ENCODE peak calls at places on chromosomes 6 and 20, in four cellular contexts. One of them, this sample, is unnamed.

GRCh38 chr20:9744551-9744950 is 94.3 kb downstream of the PAK5 start:
- DNase-seq in vagina: no peak
- DNase-seq in SK-N-SH: no peak
- DNase-seq in heart right ventricle: no peak
- DNase-seq in this sample: no peak

GRCh38 chr20:17651761-17652388 is 30.2 kb downstream of the RRBP1 start:
- DNase-seq in heart right ventricle: no peak
- DNase-seq in SK-N-SH: no peak
- DNase-seq in vagina: no peak
- DNase-seq in this sample: peak; percentile 22

GRCh38 chr20:2817891-2818595 is 1.9 kb downstream of the TMEM239 start:
- DNase-seq in SK-N-SH: peak; percentile 9
- DNase-seq in heart right ventricle: peak; percentile 46
- DNase-seq in vagina: peak; percentile 25
- DNase-seq in this sample: peak; percentile 81

GRCh38 chr6:170125447-170126300 is 165.2 kb downstream of the DLL1 start:
- DNase-seq in SK-N-SH: peak; percentile 59
- DNase-seq in vagina: peak; percentile 93
- DNase-seq in heart right ventricle: no peak
- DNase-seq in this sample: peak; percentile 3

GRCh38 chr6:64685401-64685800 is 1021.6 kb downstream of the EYS start:
- DNase-seq in heart right ventricle: no peak
- DNase-seq in vagina: no peak
- DNase-seq in SK-N-SH: no peak
- DNase-seq in this sample: no peak

GRCh38 chr6:10429638-10430427 is 15.0 kb upstream of the TFAP2A start:
- DNase-seq in vagina: no peak
- DNase-seq in heart right ventricle: no peak
- DNase-seq in SK-N-SH: peak; percentile 31
- DNase-seq in this sample: no peak

GRCh38 chr6:16063580-16063979 is 65.3 kb upstream of the MYLIP start:
- DNase-seq in heart right ventricle: no peak
- DNase-seq in vagina: no peak
- DNase-seq in SK-N-SH: no peak
- DNase-seq in this sample: no peak

GRCh38 chr6:41318648-41319565 is 16.5 kb upstream of the NCR2 start:
- DNase-seq in heart right ventricle: peak; percentile 82
- DNase-seq in SK-N-SH: peak; percentile 84
- DNase-seq in vagina: no peak
- DNase-seq in this sample: peak; percentile 93

GRCh38 chr6:23584134-23584763 is 541.8 kb upstream of the NRSN1 start:
- DNase-seq in SK-N-SH: no peak
- DNase-seq in vagina: no peak
- DNase-seq in heart right ventricle: no peak
- DNase-seq in this sample: no peak

GRCh38 chr6:128397996-128398395 is 122.4 kb downstream of the PTPRK start:
- DNase-seq in SK-N-SH: no peak
- DNase-seq in heart right ventricle: no peak
- DNase-seq in vagina: no peak
- DNase-seq in this sample: no peak

GRCh38 chr6:7047966-7048365 is 59.8 kb upstream of the RREB1 start:
- DNase-seq in heart right ventricle: no peak
- DNase-seq in SK-N-SH: no peak
- DNase-seq in vagina: no peak
- DNase-seq in this sample: no peak

GRCh38 chr20:17841751-17842191 is 126.8 kb downstream of the SNX5 start:
- DNase-seq in vagina: no peak
- DNase-seq in SK-N-SH: no peak
- DNase-seq in heart right ventricle: peak; percentile 44
- DNase-seq in this sample: peak; percentile 84

GRCh38 chr6:135498178-135498841 is 770 bp upstream of the AHI1 start:
- DNase-seq in heart right ventricle: peak; percentile 20
- DNase-seq in vagina: no peak
- DNase-seq in SK-N-SH: peak; percentile 54
- DNase-seq in this sample: peak; percentile 61

GRCh38 chr6:34225551-34225950 is 11.1 kb upstream of the HMGA1 start:
- DNase-seq in heart right ventricle: no peak
- DNase-seq in vagina: no peak
- DNase-seq in SK-N-SH: peak; percentile 16
- DNase-seq in this sample: no peak

GRCh38 chr6:156809446-156810178 is 32.4 kb downstream of the ARID1B start:
- DNase-seq in heart right ventricle: no peak
- DNase-seq in SK-N-SH: no peak
- DNase-seq in vagina: no peak
- DNase-seq in this sample: no peak

GRCh38 chr6:162921062-162921461 is 193.3 kb downstream of the PACRG start:
- DNase-seq in heart right ventricle: no peak
- DNase-seq in SK-N-SH: no peak
- DNase-seq in vagina: no peak
- DNase-seq in this sample: no peak

GRCh38 chr6:130944486-130944885 is 117.3 kb downstream of the SMLR1 start:
- DNase-seq in SK-N-SH: no peak
- DNase-seq in heart right ventricle: no peak
- DNase-seq in vagina: no peak
- DNase-seq in this sample: peak; percentile 71

GRCh38 chr6:43716099-43716498 is 28.5 kb upstream of the MRPS18A start:
- DNase-seq in vagina: no peak
- DNase-seq in SK-N-SH: peak; percentile 67
- DNase-seq in heart right ventricle: peak; percentile 76
- DNase-seq in this sample: peak; percentile 76

GRCh38 chr6:43717389-43717788 is 29.8 kb upstream of the MRPS18A start:
- DNase-seq in vagina: no peak
- DNase-seq in SK-N-SH: no peak
- DNase-seq in heart right ventricle: no peak
- DNase-seq in this sample: no peak

GRCh38 chr6:43719511-43719910 is 31.9 kb upstream of the MRPS18A start:
- DNase-seq in SK-N-SH: no peak
- DNase-seq in heart right ventricle: no peak
- DNase-seq in vagina: no peak
- DNase-seq in this sample: no peak

GRCh38 chr6:43717822-43718221 is 30.2 kb upstream of the MRPS18A start:
- DNase-seq in vagina: no peak
- DNase-seq in SK-N-SH: no peak
- DNase-seq in heart right ventricle: peak; percentile 87
- DNase-seq in this sample: peak; percentile 95

GRCh38 chr6:43718387-43719105 is 31.0 kb upstream of the MRPS18A start:
- DNase-seq in vagina: no peak
- DNase-seq in heart right ventricle: peak; percentile 50
- DNase-seq in SK-N-SH: no peak
- DNase-seq in this sample: peak; percentile 72
- H3K4me1 ChIP-seq in vagina: peaks cover 68% of the 10 kb centered on the region
- H3K4me1 ChIP-seq in heart right ventricle: peaks cover 53% of the 10 kb centered on the region
- H3K4me1 ChIP-seq in SK-N-SH: peaks cover 39% of the 10 kb centered on the region
- H3K4me1 ChIP-seq in this sample: peaks cover 21% of the 10 kb centered on the region

GRCh38 chr20:35085477-35086225 is 7.0 kb downstream of the TRPC4AP start:
- DNase-seq in heart right ventricle: no peak
- DNase-seq in SK-N-SH: no peak
- DNase-seq in vagina: no peak
- DNase-seq in this sample: no peak

GRCh38 chr20:35079472-35080347 is 12.9 kb downstream of the TRPC4AP start:
- DNase-seq in vagina: no peak
- DNase-seq in heart right ventricle: no peak
- DNase-seq in SK-N-SH: no peak
- DNase-seq in this sample: no peak

GRCh38 chr20:35087355-35087754 is 5.3 kb downstream of the TRPC4AP start:
- DNase-seq in vagina: no peak
- DNase-seq in heart right ventricle: no peak
- DNase-seq in SK-N-SH: no peak
- DNase-seq in this sample: no peak

GRCh38 chr20:35088231-35088794 is 4.3 kb downstream of the TRPC4AP start:
- DNase-seq in vagina: no peak
- DNase-seq in SK-N-SH: no peak
- DNase-seq in heart right ventricle: no peak
- DNase-seq in this sample: no peak

DNA sequence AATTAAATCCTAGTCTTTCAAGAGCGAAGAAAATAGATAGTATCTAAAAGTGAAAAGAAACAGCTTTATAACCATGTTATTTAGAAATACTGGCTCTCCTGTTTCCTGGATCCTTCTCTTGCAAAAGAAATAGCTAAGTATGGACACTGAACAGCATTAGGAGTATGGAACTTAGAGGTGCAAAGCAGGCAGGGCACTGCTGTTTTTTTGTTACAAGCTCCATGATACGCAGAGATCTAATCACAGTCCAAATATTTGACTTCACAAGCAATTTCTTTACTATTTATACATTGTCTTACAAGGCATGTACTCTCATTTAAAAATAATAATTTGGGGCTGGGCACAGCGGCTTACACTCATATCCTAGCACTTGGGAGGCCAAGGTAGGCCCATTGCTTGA is 7.6 kb downstream of the TRPC4AP start:
- DNase-seq in vagina: no peak
- DNase-seq in SK-N-SH: no peak
- DNase-seq in heart right ventricle: no peak
- DNase-seq in this sample: no peak
- H3K27ac ChIP-seq in vagina: no peak overlapping the region
- H3K27ac ChIP-seq in SK-N-SH: no peak overlapping the region
- H3K27ac ChIP-seq in heart right ventricle: no peak overlapping the region
- H3K27ac ChIP-seq in this sample: no peak overlapping the region

GRCh38 chr20:39853664-39854063 is 835.4 kb downstream of the MAFB start:
- DNase-seq in SK-N-SH: no peak
- DNase-seq in vagina: no peak
- DNase-seq in heart right ventricle: no peak
- DNase-seq in this sample: no peak
- H3K4me1 ChIP-seq in SK-N-SH: peaks cover 28% of the 10 kb centered on the region
- H3K4me1 ChIP-seq in vagina: peaks cover 20% of the 10 kb centered on the region
- H3K4me1 ChIP-seq in heart right ventricle: peaks cover 29% of the 10 kb centered on the region
- H3K4me1 ChIP-seq in this sample: peaks cover 8% of the 10 kb centered on the region

DNA sequence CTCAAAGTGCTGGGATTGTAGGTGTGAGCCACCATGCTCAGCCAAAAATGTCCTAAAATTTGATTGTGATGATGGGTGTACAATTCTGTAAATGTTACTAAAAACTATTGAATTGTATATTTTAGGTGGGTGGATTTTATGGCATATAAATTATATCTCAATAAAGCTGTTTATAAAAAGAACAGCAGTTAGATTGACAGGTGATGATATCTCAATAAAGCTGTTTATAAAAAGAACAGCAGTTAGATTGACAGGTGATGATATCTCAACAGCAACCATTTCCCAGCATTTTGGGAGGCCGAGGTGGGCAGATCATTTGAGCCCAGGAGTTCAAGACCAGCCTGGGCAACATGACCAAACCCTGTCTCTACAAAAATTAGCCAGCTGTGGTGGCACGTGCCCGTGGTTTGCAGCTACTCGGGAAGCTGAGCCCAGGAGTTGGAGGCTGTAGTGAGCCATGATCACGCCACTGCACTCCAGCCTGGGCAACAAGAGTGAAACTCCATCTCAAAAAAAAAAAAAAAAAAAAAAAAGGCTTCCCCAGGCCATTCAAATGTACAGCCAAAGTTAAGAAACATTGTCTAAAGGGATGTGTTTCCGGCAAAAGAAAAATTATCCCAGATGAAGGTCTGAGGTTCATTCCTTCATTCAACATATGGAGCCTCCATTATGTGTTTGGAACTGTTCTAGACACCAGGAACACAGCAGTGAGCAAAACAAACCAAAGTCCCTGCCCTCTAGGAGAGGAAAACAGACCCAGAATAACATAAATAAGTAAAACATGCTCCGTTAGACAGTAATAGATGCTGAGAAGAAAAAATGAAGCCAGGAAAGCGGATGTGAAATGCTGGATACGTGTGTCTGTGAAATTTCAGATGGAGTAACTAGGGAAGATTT is 1.7 kb upstream of the RBCK1 start:
- DNase-seq in SK-N-SH: no peak
- DNase-seq in vagina: no peak
- DNase-seq in heart right ventricle: no peak
- DNase-seq in this sample: no peak
- H3K27ac ChIP-seq in SK-N-SH: peak overlapping the region; percentile 81
- H3K27ac ChIP-seq in vagina: no peak overlapping the region
- H3K27ac ChIP-seq in heart right ventricle: peak overlapping the region; percentile 95
- H3K27ac ChIP-seq in this sample: no peak overlapping the region

GRCh38 chr6:148002067-148002466 is 340.6 kb upstream of the SASH1 start:
- DNase-seq in heart right ventricle: no peak
- DNase-seq in SK-N-SH: no peak
- DNase-seq in vagina: no peak
- DNase-seq in this sample: no peak

DNA sequence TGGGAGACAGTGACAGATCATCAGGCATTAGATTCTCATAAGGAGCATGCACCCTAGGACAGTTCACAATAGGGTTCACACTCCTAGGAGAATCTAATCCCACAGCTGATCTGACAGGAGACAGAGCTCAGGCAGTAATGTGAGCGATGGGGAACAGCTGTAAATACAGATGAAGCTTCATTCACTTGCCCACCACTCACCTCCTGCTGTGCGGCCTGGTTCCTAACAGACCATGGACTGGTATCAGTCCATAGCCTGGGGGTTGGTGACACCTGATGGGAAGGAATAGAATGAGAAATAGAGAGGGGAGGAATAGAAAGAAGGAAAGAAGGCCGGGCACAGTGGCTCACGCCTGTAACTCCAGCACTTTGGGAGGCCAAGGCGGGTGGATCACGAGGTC is 336.8 kb upstream of the SASH1 start:
- DNase-seq in vagina: no peak
- DNase-seq in SK-N-SH: no peak
- DNase-seq in heart right ventricle: no peak
- DNase-seq in this sample: no peak
- H3K4me1 ChIP-seq in vagina: no peaks in the 10 kb centered on the region
- H3K4me1 ChIP-seq in SK-N-SH: no peaks in the 10 kb centered on the region
- H3K4me1 ChIP-seq in heart right ventricle: no peaks in the 10 kb centered on the region
- H3K4me1 ChIP-seq in this sample: no peaks in the 10 kb centered on the region

DNA sequence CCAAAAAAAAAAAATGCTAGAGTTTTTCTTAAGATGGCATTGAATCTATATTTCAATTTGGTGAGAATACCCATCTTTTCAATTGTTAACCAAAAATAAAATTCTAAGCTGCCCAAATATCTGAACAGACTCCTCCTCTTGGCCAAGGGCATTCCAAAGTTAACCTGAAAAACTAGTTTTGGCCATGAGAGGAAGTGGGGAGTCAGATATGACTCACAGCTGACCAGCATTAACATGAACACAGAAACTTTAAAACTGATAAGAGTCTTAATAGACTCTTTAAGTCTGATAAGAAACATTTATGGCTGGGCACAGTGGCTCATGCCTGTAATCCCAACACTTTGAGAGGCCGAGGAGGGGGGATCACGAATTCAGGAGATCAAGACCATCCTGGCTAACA is 171.3 kb downstream of the FAXC start:
- DNase-seq in heart right ventricle: no peak
- DNase-seq in vagina: no peak
- DNase-seq in SK-N-SH: no peak
- DNase-seq in this sample: no peak
- H3K27ac ChIP-seq in heart right ventricle: no peak overlapping the region
- H3K27ac ChIP-seq in vagina: no peak overlapping the region
- H3K27ac ChIP-seq in SK-N-SH: no peak overlapping the region
- H3K27ac ChIP-seq in this sample: no peak overlapping the region

GRCh38 chr6:108650781-108651180 is 90.1 kb downstream of the FOXO3 start:
- DNase-seq in vagina: no peak
- DNase-seq in heart right ventricle: no peak
- DNase-seq in SK-N-SH: no peak
- DNase-seq in this sample: no peak
- H3K4me1 ChIP-seq in vagina: peaks cover 94% of the 10 kb centered on the region
- H3K4me1 ChIP-seq in heart right ventricle: peaks cover 98% of the 10 kb centered on the region
- H3K4me1 ChIP-seq in SK-N-SH: peaks cover 73% of the 10 kb centered on the region
- H3K4me1 ChIP-seq in this sample: peaks cover 34% of the 10 kb centered on the region